ENCODE peak calls at places on chromosomes 2 and 18, in four cellular contexts. E is H1, X is HCT116, H is K562. B is an unnamed sample.

GRCh38 chr2:235116885-235117492 is 165.2 kb downstream of the SH3BP4 start:
- DNase-seq in E (no peak), X (peak; percentile 32), H (no peak), B (peak; percentile 14)

GRCh38 chr2:109275120-109276040 is 146.4 kb downstream of the SH3RF3 start:
- DNase-seq in E (no peak), X (no peak), H (no peak), B (no peak)

GRCh38 chr2:174014021-174014698 is 49.0 kb upstream of the SP3 start:
- DNase-seq in E (no peak), X (no peak), H (no peak), B (no peak)

GRCh38 chr2:201257941-201258665 is 2.2 kb upstream of the CASP8 start:
- DNase-seq in E (no peak), X (peak; percentile 68), H (peak; percentile 42), B (peak; percentile 17)

GRCh38 chr2:133886735-133887675 is 318.7 kb upstream of the NCKAP5 start:
- DNase-seq in E (peak; percentile 79), X (peak; percentile 70), H (peak; percentile 69), B (peak; percentile 51)

GRCh38 chr18:56869189-56869777 is 218.1 kb downstream of the WDR7 start:
- DNase-seq in E (no peak), X (peak; percentile 55), H (peak; percentile 5), B (peak; percentile 63)

GRCh38 chr18:45664824-45665763 is 49.8 kb downstream of the SLC14A2 start:
- DNase-seq in E (peak; percentile 70), X (peak; percentile 37), H (peak; percentile 55), B (peak; percentile 31)

GRCh38 chr18:31162419-31162793 is 250 bp downstream of the DSC1 start:
- DNase-seq in E (no peak), X (no peak), H (no peak), B (no peak)

GRCh38 chr2:42878581-42878980 is 86.2 kb upstream of the HAAO start:
- DNase-seq in E (no peak), X (no peak), H (no peak), B (no peak)

GRCh38 chr2:62042944-62043343 is 137.5 kb downstream of the COMMD1 start:
- DNase-seq in E (no peak), X (no peak), H (no peak), B (peak; percentile 14)

GRCh38 chr2:180747728-180748127 is 232.7 kb upstream of the UBE2E3 start:
- DNase-seq in E (no peak), X (no peak), H (no peak), B (no peak)

GRCh38 chr2:57497489-57498096 is 549.0 kb upstream of the VRK2 start:
- DNase-seq in E (peak; percentile 69), X (peak; percentile 41), H (peak; percentile 23), B (no peak)

GRCh38 chr18:24470022-24470618 is 9.7 kb downstream of the HRH4 start:
- DNase-seq in E (no peak), X (no peak), H (no peak), B (no peak)

GRCh38 chr2:215937190-215937589 is 76.2 kb downstream of the MREG start:
- DNase-seq in E (no peak), X (no peak), H (no peak), B (no peak)

GRCh38 chr2:23940262-23940975 is at the start of gene UBXN2A:
- DNase-seq in E (peak; percentile 85), X (peak; percentile 45), H (peak; percentile 87), B (peak; percentile 65)

GRCh38 chr2:130819226-130819914 is 17.3 kb upstream of the ARHGEF4 start:
- DNase-seq in E (peak; percentile 54), X (no peak), H (no peak), B (no peak)

GRCh38 chr2:158818511-158818910 is 23.4 kb downstream of the DAPL1 start:
- DNase-seq in E (no peak), X (no peak), H (no peak), B (no peak)

GRCh38 chr18:34467059-34467458 is 242.3 kb upstream of the NOL4 start:
- DNase-seq in E (no peak), X (no peak), H (no peak), B (no peak)

GRCh38 chr2:144939590-144939989 is 419.7 kb upstream of the ZEB2 start:
- DNase-seq in E (no peak), X (no peak), H (no peak), B (no peak)

GRCh38 chr2:121128741-121129659 is 156.0 kb downstream of the TFCP2L1 start:
- DNase-seq in E (peak; percentile 78), X (peak; percentile 48), H (peak; percentile 52), B (peak; percentile 21)

GRCh38 chr2:62884514-62884913 is 166.1 kb upstream of the OTX1 start:
- DNase-seq in E (no peak), X (no peak), H (no peak), B (no peak)

GRCh38 chr2:50444286-50444685 is 587.6 kb downstream of the NRXN1 start:
- DNase-seq in E (no peak), X (no peak), H (no peak), B (no peak)

GRCh38 chr2:9220201-9220600 is 13.6 kb downstream of the ASAP2 start:
- DNase-seq in E (no peak), X (no peak), H (no peak), B (no peak)

GRCh38 chr2:224927671-224928173 is 114.5 kb downstream of the DOCK10 start:
- DNase-seq in E (no peak), X (no peak), H (no peak), B (no peak)

GRCh38 chr2:148654414-148654813 is 9.9 kb downstream of the EPC2 start:
- DNase-seq in E (no peak), X (no peak), H (no peak), B (no peak)

GRCh38 chr2:3475771-3476170 is 43.6 kb downstream of the ADI1 start:
- DNase-seq in E (no peak), X (no peak), H (no peak), B (no peak)

GRCh38 chr18:5463390-5463789 is 80.4 kb downstream of the EPB41L3 start:
- DNase-seq in E (no peak), X (no peak), H (no peak), B (no peak)

GRCh38 chr2:1790996-1791395 is 46.7 kb upstream of the PXDN start:
- DNase-seq in E (no peak), X (no peak), H (no peak), B (no peak)

GRCh38 chr2:1790473-1790872 is 46.2 kb upstream of the PXDN start:
- DNase-seq in E (no peak), X (no peak), H (no peak), B (no peak)

GRCh38 chr2:1789610-1790009 is 45.3 kb upstream of the PXDN start:
- DNase-seq in E (no peak), X (no peak), H (no peak), B (no peak)

GRCh38 chr2:1787799-1788477 is 43.6 kb upstream of the PXDN start:
- DNase-seq in E (no peak), X (no peak), H (no peak), B (no peak)

DNA sequence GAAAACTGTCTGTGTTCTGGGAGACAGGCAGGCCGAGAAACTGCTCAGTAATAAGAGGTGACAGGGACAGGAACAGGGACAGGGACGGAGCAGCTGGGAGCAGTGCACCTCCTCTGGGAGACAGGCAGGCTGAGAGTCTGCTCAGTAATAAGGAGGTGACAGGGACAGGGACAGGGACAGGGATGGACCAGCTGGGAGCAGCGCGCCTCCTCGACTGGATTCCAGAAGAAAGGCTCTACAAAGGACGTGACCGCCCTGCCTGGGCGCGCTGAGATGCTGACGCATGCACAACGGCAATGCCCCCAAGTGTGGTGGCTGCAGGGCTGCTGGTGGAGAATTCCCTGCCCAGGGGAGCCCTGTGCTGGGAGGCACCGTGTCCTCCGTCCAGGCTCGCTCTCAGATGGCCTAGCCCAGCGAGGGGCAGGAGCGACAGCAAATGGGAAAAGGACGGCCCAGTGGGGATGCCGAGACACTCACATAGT is 44.2 kb upstream of the PXDN start:
- DNase-seq in E (no peak), X (no peak), H (no peak), B (no peak)
- TF ChIP-seq JUND in E (no peak), X (no peak), H (no peak), B (no peak)

GRCh38 chr18:12599543-12599942 is 58.4 kb downstream of the SPIRE1 start:
- DNase-seq in E (no peak), X (peak; percentile 48), H (no peak), B (peak; percentile 62)

GRCh38 chr18:12597775-12598174 is 60.1 kb downstream of the SPIRE1 start:
- DNase-seq in E (no peak), X (peak; percentile 47), H (no peak), B (no peak)

GRCh38 chr18:12595571-12596255 is 62.2 kb downstream of the SPIRE1 start:
- DNase-seq in E (no peak), X (no peak), H (no peak), B (no peak)

GRCh38 chr18:12599966-12600365 is 57.9 kb downstream of the SPIRE1 start:
- DNase-seq in E (no peak), X (no peak), H (no peak), B (no peak)

GRCh38 chr18:12598181-12598921 is 59.6 kb downstream of the SPIRE1 start:
- DNase-seq in E (no peak), X (no peak), H (no peak), B (no peak)
- TF ChIP-seq JUND in E (no peak), X (no peak), H (no peak), B (no peak)

GRCh38 chr2:6864251-6864758 is 1.4 kb downstream of the CMPK2 start:
- DNase-seq in E (no peak), X (no peak), H (no peak), B (no peak)

GRCh38 chr2:6866239-6866745 is 585 bp upstream of the CMPK2 start:
- DNase-seq in E (no peak), X (peak; percentile 27), H (peak; percentile 36), B (peak; percentile 49)

GRCh38 chr2:6864938-6865345 is 765 bp downstream of the CMPK2 start:
- DNase-seq in E (peak; percentile 69), X (no peak), H (no peak), B (no peak)

GRCh38 chr2:6865346-6866238 is at the start of gene CMPK2:
- DNase-seq in E (peak; percentile 73), X (no peak), H (peak; percentile 82), B (peak; percentile 59)

DNA sequence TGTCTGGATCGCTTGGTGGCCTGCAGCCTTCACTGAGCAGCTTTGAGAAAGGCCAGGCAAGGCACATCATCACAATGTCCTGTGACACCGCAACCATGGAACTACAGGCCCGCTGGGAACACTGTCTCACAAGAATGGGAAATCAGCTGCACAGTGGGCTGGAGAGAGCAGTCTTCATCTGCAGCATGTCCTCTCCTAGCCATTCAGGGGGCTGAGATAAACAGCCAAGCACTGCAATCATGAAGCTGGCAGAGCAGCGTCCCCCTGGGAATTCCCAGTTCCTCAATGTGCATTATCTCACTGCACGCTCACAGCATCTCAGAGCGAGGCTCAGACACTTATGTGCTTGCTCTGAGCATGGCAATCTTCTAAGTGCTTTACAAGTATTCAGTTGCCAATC is 1.9 kb downstream of the CMPK2 start:
- DNase-seq in E (no peak), X (no peak), H (no peak), B (no peak)
- TF ChIP-seq JUND in E (no peak), X (no peak), H (no peak), B (no peak)

DNA sequence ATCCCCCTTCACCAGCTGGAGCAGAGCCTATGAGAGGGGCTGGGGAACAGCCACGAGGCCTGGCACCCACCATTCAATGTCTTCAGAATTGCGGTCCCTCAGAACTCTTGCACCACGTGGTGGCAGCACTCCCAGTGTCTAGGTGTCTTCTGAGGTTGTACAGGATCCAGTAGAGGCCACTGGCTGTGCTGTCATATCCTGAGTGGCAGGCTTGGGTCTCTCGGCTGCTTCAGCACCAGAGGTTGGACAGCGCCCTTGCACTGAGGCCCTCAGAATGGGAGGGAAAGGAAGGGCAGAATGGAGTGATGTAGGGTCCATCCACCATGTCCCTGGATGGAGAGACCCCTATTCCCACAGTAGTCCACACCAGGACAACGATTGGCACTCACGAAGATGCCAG is 112.0 kb upstream of the TEKT4 start:
- DNase-seq in E (no peak), X (peak; percentile 23), H (peak; percentile 48), B (peak; percentile 88)
- TF ChIP-seq JUND in E (no peak), X (no peak), H (no peak), B (no peak)